ENCODE peak calls at places on chromosomes 5 and 9, in ten cellular contexts. One of them, this sample, is unnamed.

GRCh38 chr5:168211245-168211644 is 80.2 kb upstream of the WWC1 start:
- DNase-seq in IMR-90: no peak
- DNase-seq in transverse colon: no peak
- DNase-seq in esophagus squamous epithelium: no peak
- DNase-seq in right lobe of liver: no peak
- DNase-seq in HepG2: no peak
- DNase-seq in A549: no peak
- DNase-seq in suprapubic skin: no peak
- DNase-seq in H54: no peak
- DNase-seq in GM12891: no peak
- DNase-seq in this sample: no peak

GRCh38 chr9:2833096-2833495 is 10.8 kb downstream of the PUM3 start:
- DNase-seq in IMR-90: no peak
- DNase-seq in A549: no peak
- DNase-seq in H54: no peak
- DNase-seq in suprapubic skin: no peak
- DNase-seq in transverse colon: no peak
- DNase-seq in GM12891: no peak
- DNase-seq in esophagus squamous epithelium: no peak
- DNase-seq in HepG2: no peak
- DNase-seq in right lobe of liver: no peak
- DNase-seq in this sample: no peak

GRCh38 chr9:16197578-16198370 is 644.9 kb downstream of the CCDC171 start:
- DNase-seq in H54: no peak
- DNase-seq in A549: no peak
- DNase-seq in GM12891: no peak
- DNase-seq in right lobe of liver: no peak
- DNase-seq in suprapubic skin: no peak
- DNase-seq in HepG2: no peak
- DNase-seq in IMR-90: peak
- DNase-seq in esophagus squamous epithelium: no peak
- DNase-seq in transverse colon: no peak
- DNase-seq in this sample: no peak

GRCh38 chr5:122102825-122103224 is 24.8 kb upstream of the LOX start:
- DNase-seq in transverse colon: no peak
- DNase-seq in esophagus squamous epithelium: no peak
- DNase-seq in A549: no peak
- DNase-seq in HepG2: no peak
- DNase-seq in suprapubic skin: no peak
- DNase-seq in H54: no peak
- DNase-seq in GM12891: no peak
- DNase-seq in IMR-90: peak
- DNase-seq in right lobe of liver: no peak
- DNase-seq in this sample: peak

GRCh38 chr5:20601678-20602100 is 613.7 kb upstream of the CDH18 start:
- DNase-seq in GM12891: no peak
- DNase-seq in esophagus squamous epithelium: no peak
- DNase-seq in right lobe of liver: no peak
- DNase-seq in transverse colon: no peak
- DNase-seq in suprapubic skin: no peak
- DNase-seq in H54: peak
- DNase-seq in HepG2: no peak
- DNase-seq in A549: no peak
- DNase-seq in IMR-90: no peak
- DNase-seq in this sample: no peak

GRCh38 chr5:40307076-40307475 is 372.6 kb upstream of the PTGER4 start:
- DNase-seq in suprapubic skin: no peak
- DNase-seq in IMR-90: no peak
- DNase-seq in GM12891: no peak
- DNase-seq in right lobe of liver: no peak
- DNase-seq in esophagus squamous epithelium: no peak
- DNase-seq in H54: no peak
- DNase-seq in HepG2: no peak
- DNase-seq in A549: no peak
- DNase-seq in transverse colon: no peak
- DNase-seq in this sample: no peak

GRCh38 chr9:34158362-34158869 is 20.4 kb upstream of the UBAP1 start:
- DNase-seq in H54: no peak
- DNase-seq in A549: peak
- DNase-seq in esophagus squamous epithelium: no peak
- DNase-seq in GM12891: no peak
- DNase-seq in right lobe of liver: no peak
- DNase-seq in IMR-90: peak
- DNase-seq in suprapubic skin: no peak
- DNase-seq in HepG2: peak
- DNase-seq in transverse colon: peak
- DNase-seq in this sample: peak

GRCh38 chr5:145531038-145531734 is 304.0 kb downstream of the PRELID2 start:
- DNase-seq in A549: peak
- DNase-seq in transverse colon: peak
- DNase-seq in esophagus squamous epithelium: no peak
- DNase-seq in H54: peak
- DNase-seq in right lobe of liver: no peak
- DNase-seq in suprapubic skin: no peak
- DNase-seq in HepG2: no peak
- DNase-seq in IMR-90: peak
- DNase-seq in GM12891: no peak
- DNase-seq in this sample: no peak

GRCh38 chr5:112757468-112758208 is 20.0 kb downstream of the APC start:
- DNase-seq in GM12891: no peak
- DNase-seq in transverse colon: no peak
- DNase-seq in A549: peak
- DNase-seq in right lobe of liver: no peak
- DNase-seq in suprapubic skin: no peak
- DNase-seq in H54: no peak
- DNase-seq in IMR-90: peak
- DNase-seq in esophagus squamous epithelium: no peak
- DNase-seq in HepG2: peak
- DNase-seq in this sample: peak

GRCh38 chr9:14547245-14548060 is 145.8 kb downstream of the ZDHHC21 start:
- DNase-seq in esophagus squamous epithelium: no peak
- DNase-seq in A549: no peak
- DNase-seq in right lobe of liver: no peak
- DNase-seq in IMR-90: no peak
- DNase-seq in GM12891: no peak
- DNase-seq in suprapubic skin: no peak
- DNase-seq in transverse colon: no peak
- DNase-seq in HepG2: no peak
- DNase-seq in H54: no peak
- DNase-seq in this sample: no peak

GRCh38 chr9:21974542-21975409 is 19.4 kb downstream of the CDKN2A start:
- DNase-seq in H54: no peak
- DNase-seq in GM12891: no peak
- DNase-seq in IMR-90: peak
- DNase-seq in esophagus squamous epithelium: no peak
- DNase-seq in A549: no peak
- DNase-seq in suprapubic skin: no peak
- DNase-seq in HepG2: no peak
- DNase-seq in right lobe of liver: no peak
- DNase-seq in transverse colon: no peak
- DNase-seq in this sample: peak

GRCh38 chr5:162068412-162068811 is 839 bp downstream of the GABRG2 start:
- DNase-seq in HepG2: peak
- DNase-seq in transverse colon: no peak
- DNase-seq in suprapubic skin: no peak
- DNase-seq in right lobe of liver: no peak
- DNase-seq in A549: no peak
- DNase-seq in H54: peak
- DNase-seq in GM12891: peak
- DNase-seq in esophagus squamous epithelium: no peak
- DNase-seq in IMR-90: no peak
- DNase-seq in this sample: peak

GRCh38 chr5:178430187-178431062 is 159.8 kb downstream of the COL23A1 start:
- DNase-seq in right lobe of liver: no peak
- DNase-seq in IMR-90: no peak
- DNase-seq in esophagus squamous epithelium: no peak
- DNase-seq in suprapubic skin: peak
- DNase-seq in A549: no peak
- DNase-seq in transverse colon: no peak
- DNase-seq in HepG2: peak
- DNase-seq in GM12891: no peak
- DNase-seq in H54: no peak
- DNase-seq in this sample: no peak
- TF ChIP-seq POLR2A in right lobe of liver: no peak
- TF ChIP-seq POLR2A in IMR-90: no peak
- TF ChIP-seq POLR2A in esophagus squamous epithelium: no peak
- TF ChIP-seq POLR2A in suprapubic skin: no peak
- TF ChIP-seq POLR2A in A549: no peak
- TF ChIP-seq POLR2A in transverse colon: no peak
- TF ChIP-seq POLR2A in HepG2: no peak
- TF ChIP-seq POLR2A in GM12891: no peak
- TF ChIP-seq POLR2A in H54: no peak
- TF ChIP-seq POLR2A in this sample: no peak

DNA sequence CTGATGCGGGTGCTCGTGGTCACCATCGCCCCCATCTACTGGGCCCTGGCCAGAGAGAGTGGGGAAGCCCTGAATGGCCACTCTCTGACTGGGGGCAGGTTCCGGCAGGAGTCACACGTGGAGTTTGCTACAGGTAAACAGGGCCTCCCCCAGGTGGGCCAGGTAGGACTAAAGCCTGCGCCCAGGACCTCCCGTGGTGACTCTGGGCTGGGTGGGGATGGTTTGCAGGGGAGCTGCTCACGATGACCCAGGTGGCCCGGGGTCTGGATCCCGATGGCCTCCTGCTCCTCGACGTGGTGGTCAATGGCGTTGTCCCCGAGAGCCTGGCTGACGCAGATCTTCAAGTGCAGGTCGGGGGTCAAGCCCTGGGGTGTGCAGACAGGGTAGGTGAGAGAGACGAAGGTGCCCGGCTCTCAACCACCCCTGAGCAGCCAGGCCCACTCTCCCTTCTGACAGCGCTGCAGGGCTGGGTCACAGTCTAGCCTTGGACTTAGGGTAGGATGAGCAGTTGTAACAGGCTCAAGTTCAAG is 19.9 kb upstream of the ASS1 start:
- DNase-seq in HepG2: no peak
- DNase-seq in A549: no peak
- DNase-seq in suprapubic skin: no peak
- DNase-seq in H54: no peak
- DNase-seq in right lobe of liver: no peak
- DNase-seq in esophagus squamous epithelium: no peak
- DNase-seq in transverse colon: no peak
- DNase-seq in IMR-90: no peak
- DNase-seq in GM12891: no peak
- DNase-seq in this sample: no peak
- TF ChIP-seq POLR2A in HepG2: no peak
- TF ChIP-seq POLR2A in A549: no peak
- TF ChIP-seq POLR2A in suprapubic skin: no peak
- TF ChIP-seq POLR2A in H54: no peak
- TF ChIP-seq POLR2A in right lobe of liver: no peak
- TF ChIP-seq POLR2A in esophagus squamous epithelium: no peak
- TF ChIP-seq POLR2A in transverse colon: no peak
- TF ChIP-seq POLR2A in IMR-90: no peak
- TF ChIP-seq POLR2A in GM12891: no peak
- TF ChIP-seq POLR2A in this sample: no peak

GRCh38 chr9:128159784-128160602 is at the start of gene BBLN:
- DNase-seq in right lobe of liver: peak
- DNase-seq in HepG2: peak
- DNase-seq in H54: peak
- DNase-seq in A549: peak
- DNase-seq in transverse colon: peak
- DNase-seq in esophagus squamous epithelium: peak
- DNase-seq in suprapubic skin: peak
- DNase-seq in IMR-90: peak
- DNase-seq in GM12891: peak
- DNase-seq in this sample: peak
- TF ChIP-seq POLR2A in right lobe of liver: peak
- TF ChIP-seq POLR2A in HepG2: peak
- TF ChIP-seq POLR2A in H54: peak
- TF ChIP-seq POLR2A in A549: peak
- TF ChIP-seq POLR2A in transverse colon: peak
- TF ChIP-seq POLR2A in esophagus squamous epithelium: peak
- TF ChIP-seq POLR2A in suprapubic skin: peak
- TF ChIP-seq POLR2A in IMR-90: peak
- TF ChIP-seq POLR2A in GM12891: peak
- TF ChIP-seq POLR2A in this sample: peak

GRCh38 chr5:5424736-5425135 is 2.3 kb downstream of the ICE1 start:
- DNase-seq in HepG2: no peak
- DNase-seq in IMR-90: no peak
- DNase-seq in A549: no peak
- DNase-seq in H54: no peak
- DNase-seq in right lobe of liver: no peak
- DNase-seq in GM12891: no peak
- DNase-seq in suprapubic skin: no peak
- DNase-seq in transverse colon: no peak
- DNase-seq in esophagus squamous epithelium: no peak
- DNase-seq in this sample: no peak

GRCh38 chr5:5422819-5423515 is 490 bp downstream of the ICE1 start:
- DNase-seq in suprapubic skin: no peak
- DNase-seq in IMR-90: no peak
- DNase-seq in HepG2: no peak
- DNase-seq in A549: no peak
- DNase-seq in esophagus squamous epithelium: no peak
- DNase-seq in transverse colon: no peak
- DNase-seq in H54: no peak
- DNase-seq in right lobe of liver: no peak
- DNase-seq in GM12891: no peak
- DNase-seq in this sample: peak

GRCh38 chr5:5421149-5421960 is 1.1 kb upstream of the ICE1 start:
- DNase-seq in IMR-90: peak
- DNase-seq in H54: no peak
- DNase-seq in esophagus squamous epithelium: no peak
- DNase-seq in GM12891: no peak
- DNase-seq in right lobe of liver: no peak
- DNase-seq in A549: no peak
- DNase-seq in HepG2: no peak
- DNase-seq in suprapubic skin: no peak
- DNase-seq in transverse colon: peak
- DNase-seq in this sample: peak

GRCh38 chr5:5420251-5420650 is 2.2 kb upstream of the ICE1 start:
- DNase-seq in esophagus squamous epithelium: no peak
- DNase-seq in suprapubic skin: no peak
- DNase-seq in H54: no peak
- DNase-seq in HepG2: no peak
- DNase-seq in IMR-90: no peak
- DNase-seq in right lobe of liver: no peak
- DNase-seq in GM12891: no peak
- DNase-seq in A549: no peak
- DNase-seq in transverse colon: no peak
- DNase-seq in this sample: no peak

DNA sequence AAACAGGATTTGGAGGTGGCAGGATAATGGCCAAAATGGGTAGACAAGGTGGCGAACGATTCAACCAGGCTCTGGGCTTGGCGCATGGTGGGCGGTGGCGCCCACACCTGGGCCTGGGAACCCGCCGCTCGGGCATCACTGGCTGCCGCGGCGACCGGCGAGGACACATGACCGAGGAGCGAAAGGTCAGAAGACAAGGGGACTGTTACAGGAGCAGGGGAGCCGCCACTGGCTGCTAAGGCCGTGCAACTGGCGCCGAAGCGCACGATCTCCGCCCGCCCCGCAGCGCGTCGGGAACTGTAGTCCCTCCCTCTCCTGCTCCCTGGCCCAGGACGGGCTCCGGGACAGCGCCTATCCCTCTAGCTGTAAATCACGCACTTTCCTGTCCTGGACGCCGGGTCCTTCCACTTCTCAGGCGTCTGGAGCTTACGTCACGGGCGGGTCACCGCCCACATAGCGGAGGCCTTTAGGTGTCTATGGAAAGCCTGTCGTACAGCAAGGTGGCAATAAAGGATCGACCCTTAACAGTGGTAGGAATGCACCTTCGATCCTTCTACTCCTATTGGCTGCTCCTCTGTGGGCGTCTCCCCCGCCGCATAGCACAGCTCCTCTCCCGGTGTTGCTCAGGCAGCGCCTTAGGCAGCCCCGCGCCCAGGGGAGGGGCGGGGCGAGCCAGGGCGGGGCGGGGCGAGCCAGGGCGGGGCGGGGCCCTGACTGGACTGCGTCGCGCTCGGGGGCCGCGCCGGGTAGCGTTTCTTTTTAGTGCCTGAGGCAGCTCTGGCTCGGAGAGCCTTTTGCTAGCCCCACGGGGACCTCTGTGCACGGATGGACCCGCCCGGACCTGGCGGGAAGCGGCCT is at the start of gene ICE1:
- DNase-seq in H54: peak
- DNase-seq in IMR-90: peak
- DNase-seq in transverse colon: peak
- DNase-seq in suprapubic skin: peak
- DNase-seq in right lobe of liver: peak
- DNase-seq in HepG2: peak
- DNase-seq in GM12891: peak
- DNase-seq in esophagus squamous epithelium: peak
- DNase-seq in A549: peak
- DNase-seq in this sample: peak
- TF ChIP-seq POLR2A in H54: peak
- TF ChIP-seq POLR2A in IMR-90: peak
- TF ChIP-seq POLR2A in transverse colon: peak
- TF ChIP-seq POLR2A in suprapubic skin: no peak
- TF ChIP-seq POLR2A in right lobe of liver: peak
- TF ChIP-seq POLR2A in HepG2: peak
- TF ChIP-seq POLR2A in GM12891: peak
- TF ChIP-seq POLR2A in esophagus squamous epithelium: peak
- TF ChIP-seq POLR2A in A549: peak
- TF ChIP-seq POLR2A in this sample: peak

This sample was measured in erythroblast.